ENCODE peak calls at places on chromosome 14, in five cellular contexts. C is AG09319, A is ovary, I is GM06990, D is uterus. Z is an unnamed sample.

GRCh38 chr14:104085032-104085888 is at the start of gene ASPG:
- DNase-seq in D (peak), I (peak), C (no peak), A (peak), Z (no peak)

GRCh38 chr14:103630364-103631108 is 1.5 kb downstream of the KLC1 start:
- DNase-seq in I (no peak), D (no peak), A (no peak), C (no peak), Z (no peak)

GRCh38 chr14:75469606-75470237 is 41.9 kb downstream of the JDP2 start:
- DNase-seq in D (no peak), I (no peak), A (no peak), C (no peak), Z (no peak)

GRCh38 chr14:67773844-67774377 is 42.5 kb downstream of the ZFYVE26 start:
- DNase-seq in C (no peak), I (no peak), A (no peak), D (no peak), Z (no peak)

GRCh38 chr14:69328317-69328716 is 68.4 kb downstream of the GALNT16 start:
- DNase-seq in A (no peak), I (no peak), C (no peak), D (no peak), Z (no peak)

GRCh38 chr14:99312106-99312505 is 40.1 kb upstream of the BCL11B start:
- DNase-seq in A (no peak), D (no peak), I (no peak), C (no peak), Z (no peak)

GRCh38 chr14:93587330-93587729 is 156.6 kb downstream of the UNC79 start:
- DNase-seq in C (no peak), A (no peak), I (no peak), D (no peak), Z (no peak)

GRCh38 chr14:102939820-102940561 is 17.5 kb downstream of the AMN start:
- DNase-seq in A (no peak), I (no peak), C (no peak), D (no peak), Z (no peak)

GRCh38 chr14:94009767-94010166 is 12.7 kb downstream of the CCDC197 start:
- DNase-seq in A (no peak), D (no peak), C (no peak), I (no peak), Z (no peak)

GRCh38 chr14:100580316-100581227 is 6.6 kb downstream of the BEGAIN start:
- DNase-seq in I (no peak), C (no peak), D (no peak), A (peak), Z (no peak)

GRCh38 chr14:70780396-70781075 is 28.8 kb downstream of the MAP3K9 start:
- DNase-seq in D (no peak), A (no peak), C (no peak), I (peak), Z (peak)

GRCh38 chr14:104361101-104361591 is 218.4 kb upstream of the C14orf180 start:
- DNase-seq in A (peak), I (no peak), C (no peak), D (no peak), Z (no peak)

GRCh38 chr14:24389266-24389855 is 9.4 kb upstream of the NYNRIN start:
- DNase-seq in D (no peak), I (no peak), C (no peak), A (no peak), Z (no peak)

GRCh38 chr14:71714225-71714624 is 218.0 kb upstream of the RGS6 start:
- DNase-seq in I (no peak), A (no peak), C (peak), D (no peak), Z (no peak)

GRCh38 chr14:68376067-68376810 is 416.6 kb downstream of the ZFP36L1 start:
- DNase-seq in D (no peak), I (no peak), C (no peak), A (no peak), Z (no peak)

GRCh38 chr14:95490727-95491451 is 25.6 kb downstream of the SYNE3 start:
- DNase-seq in D (no peak), I (no peak), A (no peak), C (no peak), Z (no peak)

GRCh38 chr14:104221636-104222375 is 83.4 kb downstream of the KIF26A start:
- DNase-seq in C (no peak), I (no peak), D (no peak), A (no peak), Z (no peak)

GRCh38 chr14:76923422-76924362 is 97.5 kb downstream of the LRRC74A start:
- DNase-seq in C (no peak), A (no peak), I (no peak), D (no peak), Z (no peak)
- TF ChIP-seq CTCF in C (no peak), A (no peak), I (no peak), D (no peak), Z (no peak)

GRCh38 chr14:22387776-22388241 is 201.2 kb downstream of the DAD1 start:
- DNase-seq in C (no peak), D (no peak), A (peak), I (no peak), Z (no peak)
- TF ChIP-seq CTCF in C (no peak), D (no peak), A (peak), I (no peak), Z (no peak)

GRCh38 chr14:27587103-27587502 is 989.3 kb upstream of the NOVA1 start:
- DNase-seq in A (no peak), I (no peak), D (no peak), C (no peak), Z (no peak)
- TF ChIP-seq CTCF in A (no peak), I (no peak), D (no peak), C (no peak), Z (no peak)

DNA sequence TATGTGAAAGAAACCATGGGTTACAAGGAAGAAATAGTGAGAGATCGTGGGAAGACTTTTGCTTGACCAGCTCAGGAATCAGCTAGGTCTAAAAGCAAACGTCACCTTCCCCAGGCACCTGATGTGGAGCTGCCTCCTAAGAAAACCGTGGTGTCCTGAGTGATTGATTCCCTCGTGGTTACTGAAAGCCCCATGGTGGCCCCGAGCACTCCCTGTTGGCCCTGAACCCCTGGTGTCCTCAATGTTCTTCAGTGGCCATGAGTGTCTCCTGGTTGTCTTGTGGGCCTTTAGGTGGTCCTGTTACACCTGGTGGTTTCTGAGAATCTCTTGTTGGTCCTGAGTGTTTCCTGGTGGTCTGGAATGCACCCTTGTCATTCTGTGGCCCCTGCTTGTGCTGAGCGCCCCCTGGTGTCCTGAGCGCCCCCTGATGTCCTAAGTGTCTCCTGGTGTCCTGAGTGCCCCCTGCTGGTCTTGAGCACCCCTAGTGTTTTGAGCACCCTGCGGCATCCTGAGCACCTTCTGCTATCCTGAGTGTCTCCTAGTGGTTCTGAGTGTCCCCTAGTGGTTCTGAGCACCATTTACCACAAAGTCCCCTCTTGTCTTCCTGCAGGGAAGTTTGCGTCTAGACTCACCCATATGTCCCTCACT is 518.7 kb downstream of the TMEM121 start:
- DNase-seq in A (no peak), I (no peak), D (no peak), C (no peak), Z (peak)
- TF ChIP-seq CTCF in A (no peak), I (peak), D (peak), C (no peak), Z (peak)